ENCODE peak calls at places on chromosomes 4 and X, in four cellular contexts. Z, C, V and G are unnamed samples.

GRCh38 chrX:111505783-111506182 is 5.7 kb upstream of the SERTM2 start:
- DNase-seq in Z (no peak), C (no peak), V (no peak), G (no peak)

GRCh38 chr4:150578745-150579470 is 3.0 kb upstream of the MAB21L2 start:
- DNase-seq in Z (peak; percentile 44), C (no peak), V (peak; percentile 45), G (no peak)

GRCh38 chr4:7431696-7432530 is 2.8 kb downstream of the PSAPL1 start:
- DNase-seq in Z (no peak), C (no peak), V (no peak), G (no peak)

GRCh38 chr4:6595897-6596537 is 21.0 kb downstream of the MAN2B2 start:
- DNase-seq in Z (no peak), C (no peak), V (no peak), G (no peak)

GRCh38 chr4:77036206-77036605 is 39.6 kb downstream of the CCNI start:
- DNase-seq in Z (peak; percentile 98), C (peak; percentile 78), V (peak; percentile 96), G (no peak)

GRCh38 chr4:30866907-30867306 is 146.7 kb downstream of the PCDH7 start:
- DNase-seq in Z (peak; percentile 46), C (no peak), V (no peak), G (no peak)

GRCh38 chrX:109635151-109635550 is 10.2 kb upstream of the KCNE5 start:
- DNase-seq in Z (no peak), C (no peak), V (peak; percentile 33), G (no peak)

GRCh38 chr4:77418333-77418732 is 187.3 kb upstream of the CXCL13 start:
- DNase-seq in Z (no peak), C (no peak), V (no peak), G (no peak)

GRCh38 chr4:52202251-52202779 is 151.2 kb downstream of the SPATA18 start:
- DNase-seq in Z (no peak), C (no peak), V (no peak), G (no peak)

GRCh38 chr4:98448923-98449322 is 187.7 kb downstream of the RAP1GDS1 start:
- DNase-seq in Z (no peak), C (no peak), V (no peak), G (no peak)

GRCh38 chr4:161254375-161254774 is 909.4 kb downstream of the FSTL5 start:
- DNase-seq in Z (no peak), C (no peak), V (no peak), G (no peak)

GRCh38 chr4:109043286-109043685 is 259.2 kb downstream of the COL25A1 start:
- DNase-seq in Z (no peak), C (no peak), V (no peak), G (no peak)

GRCh38 chr4:105122334-105122733 is 24.3 kb upstream of the TET2 start:
- DNase-seq in Z (peak; percentile 37), C (no peak), V (peak; percentile 60), G (no peak)

GRCh38 chrX:264634-265455 is 16.3 kb upstream of the PLCXD1 start:
- DNase-seq in Z (no peak), C (no peak), V (peak; percentile 67), G (peak; percentile 54)

GRCh38 chr4:48752256-48752655 is 27.8 kb downstream of the FRYL start:
- DNase-seq in Z (no peak), C (no peak), V (no peak), G (no peak)

DNA sequence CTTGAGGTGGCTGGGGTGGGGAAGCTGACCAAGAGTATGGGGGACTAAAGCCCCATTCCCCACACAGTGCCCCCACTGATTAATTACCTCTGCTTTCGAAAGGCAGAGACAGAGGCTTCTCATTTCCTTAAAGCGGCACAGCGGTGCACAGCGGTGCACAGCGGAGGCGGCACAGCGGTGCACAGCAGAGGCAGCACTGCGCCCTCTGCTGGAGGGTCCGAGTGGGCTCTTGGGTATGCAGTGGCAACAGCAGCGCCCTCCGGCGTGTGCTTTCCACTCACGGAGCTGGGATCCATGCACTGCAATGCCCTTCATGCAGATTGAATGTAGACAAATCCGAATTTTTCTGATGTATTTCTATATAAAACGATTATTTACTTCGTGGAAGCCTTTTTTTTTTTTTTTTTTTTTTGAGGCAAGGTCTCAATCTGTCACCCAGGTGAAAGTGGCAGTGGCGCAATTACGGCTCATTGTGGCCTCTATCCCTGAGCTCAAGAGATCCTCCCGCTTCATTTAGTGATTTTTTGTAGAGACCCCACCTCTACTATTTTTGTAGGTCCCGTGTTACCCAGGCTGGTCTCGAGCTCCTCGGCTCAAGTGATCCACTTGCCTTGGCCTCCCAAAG is 19.7 kb upstream of the PRPS2 start:
- DNase-seq in Z (no peak), C (no peak), V (peak; percentile 66), G (no peak)
- TF ChIP-seq CTCF in Z (peak; percentile 45), C (peak; percentile 71), V (peak; percentile 79), G (peak; percentile 62)

GRCh38 chr4:41963105-41963504 is 18.5 kb upstream of the DCAF4L1 start:
- DNase-seq in Z (peak; percentile 5), C (no peak), V (peak; percentile 46), G (no peak)

DNA sequence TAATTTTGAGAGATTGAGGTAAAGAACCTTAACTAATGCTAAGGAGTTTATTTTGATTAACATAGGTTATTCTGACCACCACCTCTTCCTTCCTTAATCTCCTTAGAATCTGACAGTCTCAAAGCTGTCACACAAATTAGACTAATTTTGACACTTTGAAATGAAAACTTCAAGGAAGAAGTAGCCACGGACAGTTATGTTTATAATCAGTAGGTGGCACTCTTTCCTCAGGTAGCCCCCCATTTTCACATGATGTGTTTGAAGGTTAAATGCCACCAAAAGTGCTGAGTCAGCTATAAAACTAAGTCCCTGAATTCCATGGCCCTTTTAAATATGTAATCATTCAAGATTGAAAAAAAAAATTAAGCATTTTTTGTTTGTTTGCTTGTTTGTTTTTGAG is 22.4 kb downstream of the TMEM33 start:
- DNase-seq in Z (no peak), C (no peak), V (peak; percentile 35), G (no peak)
- TF ChIP-seq CTCF in Z (peak; percentile 13), C (peak; percentile 37), V (peak; percentile 26), G (peak; percentile 38)

GRCh38 chrX:21355831-21356230 is 18.4 kb upstream of the CNKSR2 start:
- DNase-seq in Z (no peak), C (no peak), V (no peak), G (no peak)

DNA sequence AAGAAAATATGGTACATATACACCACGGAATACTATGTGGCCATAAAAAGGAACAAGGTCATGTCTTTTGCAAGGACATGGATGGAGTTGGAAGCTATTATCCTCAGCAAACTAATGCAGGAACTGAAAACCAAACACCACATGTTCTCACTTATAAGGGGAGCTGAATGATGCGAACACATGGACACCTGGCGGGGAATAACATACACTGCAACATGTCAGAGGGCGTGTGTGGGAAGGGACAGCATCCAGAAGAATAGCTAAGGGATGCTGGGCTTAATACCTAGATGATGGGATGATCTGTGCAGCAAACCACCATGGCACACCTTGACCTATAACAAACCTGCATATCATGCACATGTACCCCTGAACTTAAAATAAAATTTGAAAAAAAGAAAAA is 19.5 kb upstream of the CNKSR2 start:
- DNase-seq in Z (no peak), C (no peak), V (no peak), G (no peak)
- TF ChIP-seq CTCF in Z (no peak), C (no peak), V (no peak), G (no peak)

DNA sequence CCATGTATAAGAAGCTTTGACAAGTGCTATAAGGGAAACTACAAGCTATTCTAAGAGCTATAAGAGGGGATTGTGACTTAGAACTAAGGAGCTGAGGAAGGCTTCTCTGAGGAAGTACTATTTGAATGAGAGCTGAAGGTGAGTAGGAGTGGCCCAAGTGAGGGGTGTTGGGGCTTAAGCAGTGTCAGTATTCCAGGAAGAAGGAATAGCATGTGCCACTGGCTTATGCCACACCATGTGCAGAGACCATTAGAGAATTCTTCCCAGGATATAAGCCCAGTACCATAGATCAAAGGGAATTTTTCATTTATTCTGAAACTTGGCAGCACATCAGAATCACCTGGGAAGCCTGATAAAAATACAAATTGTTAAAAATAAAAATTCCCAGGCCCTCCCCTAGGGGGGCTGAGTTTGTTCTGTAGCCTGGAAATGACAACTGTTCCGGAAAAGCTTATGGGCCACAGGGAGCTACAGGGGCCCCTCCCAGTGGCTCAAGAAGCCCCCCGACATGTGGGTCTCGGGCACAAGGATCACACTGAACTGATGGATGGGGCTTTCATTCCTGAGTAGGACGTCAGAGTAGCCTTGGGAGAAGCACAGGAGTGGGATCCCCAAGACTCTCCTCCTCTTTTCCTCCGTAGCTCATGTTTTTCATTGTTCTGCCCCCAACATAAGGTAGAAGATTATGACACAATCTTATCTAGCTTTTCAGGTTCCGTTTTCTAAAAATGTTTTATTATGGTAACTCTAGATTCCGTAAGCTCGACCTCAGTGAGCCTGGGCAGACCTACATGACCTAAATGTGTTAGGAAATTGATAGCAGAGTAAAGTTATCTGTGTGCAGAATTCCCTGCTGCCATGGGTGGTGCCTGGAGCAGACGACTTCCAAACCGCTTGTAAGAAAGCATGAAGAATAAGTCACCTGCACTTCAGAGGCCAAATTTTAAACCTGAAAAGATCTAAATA is 119.3 kb downstream of the AFF1 start:
- DNase-seq in Z (no peak), C (no peak), V (no peak), G (no peak)
- TF ChIP-seq CTCF in Z (no peak), C (no peak), V (no peak), G (no peak)

GRCh38 chr4:81915430-81915829 is 443.7 kb upstream of the RASGEF1B start:
- DNase-seq in Z (no peak), C (no peak), V (no peak), G (no peak)

GRCh38 chr4:81919810-81920209 is 448.1 kb upstream of the RASGEF1B start:
- DNase-seq in Z (no peak), C (no peak), V (no peak), G (no peak)

GRCh38 chr4:81922271-81922775 is 450.6 kb upstream of the RASGEF1B start:
- DNase-seq in Z (no peak), C (no peak), V (no peak), G (no peak)

GRCh38 chr4:81921757-81922159 is 450.1 kb upstream of the RASGEF1B start:
- DNase-seq in Z (no peak), C (no peak), V (no peak), G (no peak)

DNA sequence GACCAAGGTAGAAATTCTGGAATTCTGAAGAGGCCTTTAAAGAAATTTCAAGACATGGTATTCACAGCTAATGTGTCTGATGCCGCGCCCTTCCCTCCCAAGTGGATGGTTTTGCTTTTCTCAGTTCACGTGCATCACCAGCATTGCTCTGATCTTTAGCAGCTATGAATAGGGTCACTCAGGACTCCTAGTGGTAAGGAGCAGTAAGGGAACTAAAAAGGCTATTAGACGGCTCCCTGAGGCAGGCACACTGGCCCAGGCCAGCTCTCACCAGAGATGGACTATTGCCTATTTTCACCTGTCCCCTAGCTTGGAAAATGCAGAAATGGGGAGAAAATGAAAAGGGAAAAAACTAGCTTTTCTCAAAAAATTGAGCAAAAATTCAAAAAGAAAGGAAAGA is 447.5 kb upstream of the RASGEF1B start:
- DNase-seq in Z (no peak), C (no peak), V (peak; percentile 1), G (no peak)
- TF ChIP-seq CTCF in Z (no peak), C (peak; percentile 43), V (no peak), G (no peak)